ENCODE peak calls at places on chromosomes 7 and 10, in ten cellular contexts. One of them, this sample, is unnamed.

GRCh38 chr10:7945469-7946187 is 108.9 kb upstream of the GATA3 start:
- DNase-seq in T-helper 2 cell: no peak
- DNase-seq in right atrium auricular region: no peak
- DNase-seq in stimulated activated naive CD8-positive, alpha-beta T cell treated with anti-CD3 and anti-CD28 coated beads, Interleukin-15, amount 100 ng/mL, for 72 hours: no peak
- DNase-seq in NCI-H146: no peak
- DNase-seq in KBM-7: no peak
- DNase-seq in lung: no peak
- DNase-seq in activated naive CD8-positive, alpha-beta T cell treated with anti-CD3 and anti-CD28 coated beads for 36 hours: no peak
- DNase-seq in pons: peak
- DNase-seq in NCI-H748 treated with DMSO at 0.1 percent for 48 hours: no peak
- DNase-seq in this sample: no peak

GRCh38 chr10:131743190-131744151 is 157.3 kb upstream of the PPP2R2D start:
- DNase-seq in right atrium auricular region: no peak
- DNase-seq in activated naive CD8-positive, alpha-beta T cell treated with anti-CD3 and anti-CD28 coated beads for 36 hours: peak
- DNase-seq in stimulated activated naive CD8-positive, alpha-beta T cell treated with anti-CD3 and anti-CD28 coated beads, Interleukin-15, amount 100 ng/mL, for 72 hours: peak
- DNase-seq in NCI-H146: no peak
- DNase-seq in lung: no peak
- DNase-seq in pons: no peak
- DNase-seq in T-helper 2 cell: no peak
- DNase-seq in NCI-H748 treated with DMSO at 0.1 percent for 48 hours: no peak
- DNase-seq in KBM-7: peak
- DNase-seq in this sample: no peak

GRCh38 chr10:72096115-72097000 is 8.0 kb upstream of the SPOCK2 start:
- DNase-seq in right atrium auricular region: no peak
- DNase-seq in lung: no peak
- DNase-seq in NCI-H748 treated with DMSO at 0.1 percent for 48 hours: no peak
- DNase-seq in stimulated activated naive CD8-positive, alpha-beta T cell treated with anti-CD3 and anti-CD28 coated beads, Interleukin-15, amount 100 ng/mL, for 72 hours: no peak
- DNase-seq in T-helper 2 cell: no peak
- DNase-seq in NCI-H146: no peak
- DNase-seq in KBM-7: no peak
- DNase-seq in activated naive CD8-positive, alpha-beta T cell treated with anti-CD3 and anti-CD28 coated beads for 36 hours: no peak
- DNase-seq in pons: no peak
- DNase-seq in this sample: no peak

GRCh38 chr10:35635576-35635975 is 6.5 kb downstream of the FZD8 start:
- DNase-seq in stimulated activated naive CD8-positive, alpha-beta T cell treated with anti-CD3 and anti-CD28 coated beads, Interleukin-15, amount 100 ng/mL, for 72 hours: peak
- DNase-seq in pons: peak
- DNase-seq in KBM-7: peak
- DNase-seq in NCI-H146: peak
- DNase-seq in activated naive CD8-positive, alpha-beta T cell treated with anti-CD3 and anti-CD28 coated beads for 36 hours: peak
- DNase-seq in T-helper 2 cell: no peak
- DNase-seq in lung: peak
- DNase-seq in NCI-H748 treated with DMSO at 0.1 percent for 48 hours: peak
- DNase-seq in right atrium auricular region: no peak
- DNase-seq in this sample: peak

GRCh38 chr10:86226801-86227201 is 139.8 kb downstream of the GRID1 start:
- DNase-seq in KBM-7: peak
- DNase-seq in NCI-H146: no peak
- DNase-seq in stimulated activated naive CD8-positive, alpha-beta T cell treated with anti-CD3 and anti-CD28 coated beads, Interleukin-15, amount 100 ng/mL, for 72 hours: no peak
- DNase-seq in T-helper 2 cell: no peak
- DNase-seq in NCI-H748 treated with DMSO at 0.1 percent for 48 hours: no peak
- DNase-seq in activated naive CD8-positive, alpha-beta T cell treated with anti-CD3 and anti-CD28 coated beads for 36 hours: no peak
- DNase-seq in right atrium auricular region: no peak
- DNase-seq in lung: no peak
- DNase-seq in pons: no peak
- DNase-seq in this sample: no peak

GRCh38 chr10:88877298-88877697 is 2.7 kb upstream of the STAMBPL1 start:
- DNase-seq in activated naive CD8-positive, alpha-beta T cell treated with anti-CD3 and anti-CD28 coated beads for 36 hours: no peak
- DNase-seq in lung: no peak
- DNase-seq in stimulated activated naive CD8-positive, alpha-beta T cell treated with anti-CD3 and anti-CD28 coated beads, Interleukin-15, amount 100 ng/mL, for 72 hours: no peak
- DNase-seq in right atrium auricular region: no peak
- DNase-seq in NCI-H748 treated with DMSO at 0.1 percent for 48 hours: no peak
- DNase-seq in T-helper 2 cell: no peak
- DNase-seq in KBM-7: no peak
- DNase-seq in pons: no peak
- DNase-seq in NCI-H146: no peak
- DNase-seq in this sample: no peak

GRCh38 chr7:32618470-32618869 is 123.2 kb downstream of the AVL9 start:
- DNase-seq in T-helper 2 cell: no peak
- DNase-seq in lung: no peak
- DNase-seq in stimulated activated naive CD8-positive, alpha-beta T cell treated with anti-CD3 and anti-CD28 coated beads, Interleukin-15, amount 100 ng/mL, for 72 hours: no peak
- DNase-seq in NCI-H748 treated with DMSO at 0.1 percent for 48 hours: no peak
- DNase-seq in NCI-H146: no peak
- DNase-seq in activated naive CD8-positive, alpha-beta T cell treated with anti-CD3 and anti-CD28 coated beads for 36 hours: no peak
- DNase-seq in KBM-7: no peak
- DNase-seq in pons: no peak
- DNase-seq in right atrium auricular region: no peak
- DNase-seq in this sample: no peak

GRCh38 chr7:101169838-101170531 is 4.6 kb upstream of the VGF start:
- DNase-seq in right atrium auricular region: peak
- DNase-seq in lung: peak
- DNase-seq in stimulated activated naive CD8-positive, alpha-beta T cell treated with anti-CD3 and anti-CD28 coated beads, Interleukin-15, amount 100 ng/mL, for 72 hours: peak
- DNase-seq in activated naive CD8-positive, alpha-beta T cell treated with anti-CD3 and anti-CD28 coated beads for 36 hours: peak
- DNase-seq in NCI-H748 treated with DMSO at 0.1 percent for 48 hours: peak
- DNase-seq in NCI-H146: peak
- DNase-seq in pons: no peak
- DNase-seq in T-helper 2 cell: peak
- DNase-seq in KBM-7: peak
- DNase-seq in this sample: peak

This sample was measured in prostate gland.